ENCODE peak calls at places on chromosomes 13 and 19, in eight cellular contexts. R, D, A, C, J, F, V and B are unnamed samples.

GRCh38 chr19:38684078-38684861 is 36.8 kb downstream of the ACTN4 start:
- DNase-seq in R (peak; percentile 87), D (peak; percentile 30), A (no peak), C (peak; percentile 46), J (no peak), F (peak; percentile 94), V (no peak), B (peak; percentile 96)

GRCh38 chr13:77026255-77026782 is 640 bp downstream of the FBXL3 start:
- DNase-seq in R (peak; percentile 3), D (peak; percentile 84), A (peak; percentile 72), C (peak; percentile 80), J (peak; percentile 60), F (peak; percentile 56), V (peak; percentile 52), B (peak; percentile 87)

GRCh38 chr13:113973218-113974164 is at the start of gene C13orf46:
- DNase-seq in R (no peak), D (no peak), A (no peak), C (no peak), J (no peak), F (no peak), V (no peak), B (no peak)

GRCh38 chr13:98039964-98040363 is 86.5 kb downstream of the IPO5 start:
- DNase-seq in R (no peak), D (peak; percentile 44), A (no peak), C (no peak), J (no peak), F (no peak), V (no peak), B (no peak)

GRCh38 chr13:99432637-99433542 is 68.4 kb upstream of the TM9SF2 start:
- DNase-seq in R (no peak), D (no peak), A (peak; percentile 85), C (no peak), J (peak; percentile 57), F (peak; percentile 74), V (peak; percentile 74), B (peak; percentile 66)

GRCh38 chr19:16035601-16036297 is 40.5 kb upstream of the TPM4 start:
- DNase-seq in R (no peak), D (no peak), A (no peak), C (no peak), J (no peak), F (no peak), V (no peak), B (no peak)

GRCh38 chr19:55467236-55468053 is 2.9 kb upstream of the C19orf85 start:
- DNase-seq in R (no peak), D (peak; percentile 37), A (peak; percentile 66), C (peak; percentile 72), J (peak; percentile 44), F (peak; percentile 53), V (peak; percentile 49), B (peak; percentile 43)

GRCh38 chr13:19795956-19796355 is 13.2 kb upstream of the PSPC1 start:
- DNase-seq in R (no peak), D (no peak), A (peak; percentile 25), C (no peak), J (no peak), F (no peak), V (no peak), B (no peak)

GRCh38 chr13:67122251-67122650 is 107.9 kb downstream of the PCDH9 start:
- DNase-seq in R (no peak), D (no peak), A (no peak), C (no peak), J (no peak), F (no peak), V (no peak), B (no peak)

GRCh38 chr19:56834564-56835375 is 5.8 kb downstream of the PEG3 start:
- DNase-seq in R (no peak), D (no peak), A (no peak), C (no peak), J (no peak), F (no peak), V (no peak), B (no peak)

GRCh38 chr13:59774511-59774911 is 389.2 kb downstream of the DIAPH3 start:
- DNase-seq in R (no peak), D (peak; percentile 33), A (peak; percentile 60), C (no peak), J (no peak), F (peak; percentile 88), V (no peak), B (peak; percentile 11)

GRCh38 chr13:35475960-35476943 is at the start of gene MAB21L1:
- DNase-seq in R (peak; percentile 54), D (peak; percentile 99), A (peak; percentile 58), C (peak; percentile 69), J (no peak), F (peak; percentile 91), V (no peak), B (peak; percentile 47)

GRCh38 chr13:112796190-112796915 is 106.5 kb downstream of the ATP11A start:
- DNase-seq in R (no peak), D (no peak), A (no peak), C (no peak), J (no peak), F (no peak), V (no peak), B (no peak)

GRCh38 chr19:33524024-33524664 is 2.6 kb upstream of the PEPD start:
- DNase-seq in R (no peak), D (no peak), A (no peak), C (no peak), J (no peak), F (no peak), V (no peak), B (no peak)

GRCh38 chr19:54473071-54473941 is at the start of gene CDC42EP5:
- DNase-seq in R (no peak), D (no peak), A (peak; percentile 64), C (no peak), J (no peak), F (peak; percentile 80), V (no peak), B (peak; percentile 30)

GRCh38 chr19:12969292-12969988 is at the start of gene DAND5:
- DNase-seq in R (peak; percentile 62), D (peak; percentile 78), A (peak; percentile 23), C (no peak), J (no peak), F (no peak), V (no peak), B (peak; percentile 74)

GRCh38 chr13:44921478-44921877 is 67.8 kb downstream of the NUFIP1 start:
- DNase-seq in R (no peak), D (no peak), A (peak; percentile 74), C (no peak), J (no peak), F (no peak), V (no peak), B (no peak)

GRCh38 chr19:5591476-5591875 is 23.7 kb upstream of the TINCR start:
- DNase-seq in R (no peak), D (no peak), A (no peak), C (no peak), J (no peak), F (no peak), V (no peak), B (no peak)

GRCh38 chr13:99260216-99260615 is 2.0 kb upstream of the GPR18 start:
- DNase-seq in R (no peak), D (no peak), A (no peak), C (no peak), J (no peak), F (no peak), V (no peak), B (no peak)

GRCh38 chr13:64127192-64127591 is 2711.5 kb upstream of the PCDH20 start:
- DNase-seq in R (no peak), D (no peak), A (no peak), C (no peak), J (no peak), F (no peak), V (no peak), B (no peak)

GRCh38 chr13:110714798-110715394 is 1.4 kb downstream of the ING1 start:
- DNase-seq in R (peak; percentile 32), D (peak; percentile 81), A (no peak), C (no peak), J (peak; percentile 34), F (no peak), V (no peak), B (peak; percentile 90)

GRCh38 chr13:105778196-105778595 is 757.3 kb downstream of the EFNB2 start:
- DNase-seq in R (no peak), D (no peak), A (no peak), C (no peak), J (no peak), F (no peak), V (no peak), B (no peak)

GRCh38 chr13:41788552-41788951 is 172.4 kb downstream of the VWA8 start:
- DNase-seq in R (no peak), D (no peak), A (no peak), C (no peak), J (no peak), F (no peak), V (no peak), B (no peak)